ENCODE peak calls at places on chromosome 21, in eight cellular contexts. One of them, this sample, is unnamed.

GRCh38 chr21:39263372-39263771 is 50.1 kb downstream of the BRWD1 start:
- DNase-seq in HCT116: peak
- DNase-seq in GM23338: no peak
- DNase-seq in SK-N-SH: no peak
- DNase-seq in GM23248: peak
- DNase-seq in neural progenitor cell: no peak
- DNase-seq in PC-3: peak
- DNase-seq in MM.1S: no peak
- DNase-seq in this sample: no peak

GRCh38 chr21:36882776-36883175 is 83.7 kb downstream of the HLCS start:
- DNase-seq in HCT116: no peak
- DNase-seq in GM23338: no peak
- DNase-seq in SK-N-SH: no peak
- DNase-seq in GM23248: no peak
- DNase-seq in neural progenitor cell: no peak
- DNase-seq in PC-3: no peak
- DNase-seq in MM.1S: no peak
- DNase-seq in this sample: no peak

GRCh38 chr21:34345091-34345871 is 18.5 kb upstream of the KCNE2 start:
- DNase-seq in HCT116: no peak
- DNase-seq in GM23338: no peak
- DNase-seq in SK-N-SH: no peak
- DNase-seq in GM23248: peak
- DNase-seq in neural progenitor cell: no peak
- DNase-seq in PC-3: no peak
- DNase-seq in MM.1S: no peak
- DNase-seq in this sample: no peak

GRCh38 chr21:39084979-39085729 is 98.1 kb downstream of the PSMG1 start:
- DNase-seq in HCT116: no peak
- DNase-seq in GM23338: no peak
- DNase-seq in SK-N-SH: no peak
- DNase-seq in GM23248: no peak
- DNase-seq in neural progenitor cell: no peak
- DNase-seq in PC-3: peak
- DNase-seq in MM.1S: no peak
- DNase-seq in this sample: peak

GRCh38 chr21:31660134-31660565 is 657 bp downstream of the SOD1 start:
- DNase-seq in HCT116: no peak
- DNase-seq in GM23338: peak
- DNase-seq in SK-N-SH: no peak
- DNase-seq in GM23248: no peak
- DNase-seq in neural progenitor cell: peak
- DNase-seq in PC-3: peak
- DNase-seq in MM.1S: peak
- DNase-seq in this sample: peak

GRCh38 chr21:41778974-41779600 is 12.2 kb upstream of the RIPK4 start:
- DNase-seq in HCT116: no peak
- DNase-seq in GM23338: peak
- DNase-seq in SK-N-SH: no peak
- DNase-seq in GM23248: no peak
- DNase-seq in neural progenitor cell: peak
- DNase-seq in PC-3: peak
- DNase-seq in MM.1S: no peak
- DNase-seq in this sample: no peak

GRCh38 chr21:38506606-38507331 is 8.5 kb upstream of the ERG start:
- DNase-seq in HCT116: no peak
- DNase-seq in GM23338: peak
- DNase-seq in SK-N-SH: no peak
- DNase-seq in GM23248: no peak
- DNase-seq in neural progenitor cell: peak
- DNase-seq in PC-3: no peak
- DNase-seq in MM.1S: no peak
- DNase-seq in this sample: no peak

GRCh38 chr21:46532080-46532479 is 72.8 kb downstream of the S100B start:
- DNase-seq in HCT116: no peak
- DNase-seq in GM23338: no peak
- DNase-seq in SK-N-SH: no peak
- DNase-seq in GM23248: no peak
- DNase-seq in neural progenitor cell: no peak
- DNase-seq in PC-3: no peak
- DNase-seq in MM.1S: no peak
- DNase-seq in this sample: no peak

GRCh38 chr21:32653326-32653901 is 41.2 kb upstream of the CFAP298 start:
- DNase-seq in HCT116: peak
- DNase-seq in GM23338: peak
- DNase-seq in SK-N-SH: peak
- DNase-seq in GM23248: peak
- DNase-seq in neural progenitor cell: peak
- DNase-seq in PC-3: peak
- DNase-seq in MM.1S: peak
- DNase-seq in this sample: peak

GRCh38 chr21:35050348-35051286 is 1.5 kb upstream of the RUNX1 start:
- DNase-seq in HCT116: no peak
- DNase-seq in GM23338: no peak
- DNase-seq in SK-N-SH: no peak
- DNase-seq in GM23248: peak
- DNase-seq in neural progenitor cell: no peak
- DNase-seq in PC-3: peak
- DNase-seq in MM.1S: peak
- DNase-seq in this sample: no peak

GRCh38 chr21:29289317-29289716 is 9.4 kb upstream of the BACH1 start:
- DNase-seq in HCT116: no peak
- DNase-seq in GM23338: no peak
- DNase-seq in SK-N-SH: no peak
- DNase-seq in GM23248: no peak
- DNase-seq in neural progenitor cell: no peak
- DNase-seq in PC-3: no peak
- DNase-seq in MM.1S: no peak
- DNase-seq in this sample: no peak

GRCh38 chr21:35219291-35219690 is 170.2 kb upstream of the RUNX1 start:
- DNase-seq in HCT116: no peak
- DNase-seq in GM23338: no peak
- DNase-seq in SK-N-SH: no peak
- DNase-seq in GM23248: no peak
- DNase-seq in neural progenitor cell: no peak
- DNase-seq in PC-3: no peak
- DNase-seq in MM.1S: no peak
- DNase-seq in this sample: no peak

GRCh38 chr21:25329227-25329626 is 278.1 kb downstream of the MRPL39 start:
- DNase-seq in HCT116: no peak
- DNase-seq in GM23338: no peak
- DNase-seq in SK-N-SH: no peak
- DNase-seq in GM23248: peak
- DNase-seq in neural progenitor cell: no peak
- DNase-seq in PC-3: peak
- DNase-seq in MM.1S: no peak
- DNase-seq in this sample: no peak

GRCh38 chr21:31634993-31635392 is 24.5 kb upstream of the SOD1 start:
- DNase-seq in HCT116: no peak
- DNase-seq in GM23338: no peak
- DNase-seq in SK-N-SH: no peak
- DNase-seq in GM23248: no peak
- DNase-seq in neural progenitor cell: no peak
- DNase-seq in PC-3: no peak
- DNase-seq in MM.1S: no peak
- DNase-seq in this sample: no peak

GRCh38 chr21:38386967-38387366 is 111.3 kb downstream of the ERG start:
- DNase-seq in HCT116: no peak
- DNase-seq in GM23338: no peak
- DNase-seq in SK-N-SH: no peak
- DNase-seq in GM23248: peak
- DNase-seq in neural progenitor cell: no peak
- DNase-seq in PC-3: no peak
- DNase-seq in MM.1S: peak
- DNase-seq in this sample: peak

GRCh38 chr21:39016740-39017315 is 166.4 kb downstream of the PSMG1 start:
- DNase-seq in HCT116: no peak
- DNase-seq in GM23338: no peak
- DNase-seq in SK-N-SH: no peak
- DNase-seq in GM23248: no peak
- DNase-seq in neural progenitor cell: no peak
- DNase-seq in PC-3: no peak
- DNase-seq in MM.1S: peak
- DNase-seq in this sample: no peak

GRCh38 chr21:31182231-31183129 is 144.2 kb upstream of the KRTAP19-8 start:
- DNase-seq in HCT116: no peak
- DNase-seq in GM23338: no peak
- DNase-seq in SK-N-SH: no peak
- DNase-seq in GM23248: no peak
- DNase-seq in neural progenitor cell: no peak
- DNase-seq in PC-3: no peak
- DNase-seq in MM.1S: no peak
- DNase-seq in this sample: no peak

GRCh38 chr21:18725653-18726052 is 322.1 kb upstream of the TMPRSS15 start:
- DNase-seq in HCT116: no peak
- DNase-seq in GM23338: peak
- DNase-seq in SK-N-SH: no peak
- DNase-seq in GM23248: no peak
- DNase-seq in neural progenitor cell: peak
- DNase-seq in PC-3: peak
- DNase-seq in MM.1S: peak
- DNase-seq in this sample: no peak
- TF ChIP-seq EZH2phosphoT487 in HCT116: no peak
- TF ChIP-seq EZH2phosphoT487 in GM23338: no peak
- TF ChIP-seq EZH2phosphoT487 in SK-N-SH: no peak
- TF ChIP-seq EZH2phosphoT487 in GM23248: no peak
- TF ChIP-seq EZH2phosphoT487 in neural progenitor cell: no peak
- TF ChIP-seq EZH2phosphoT487 in PC-3: no peak
- TF ChIP-seq EZH2phosphoT487 in MM.1S: no peak
- TF ChIP-seq EZH2phosphoT487 in this sample: no peak

GRCh38 chr21:45305831-45306230 is 18.1 kb upstream of the POFUT2 start:
- DNase-seq in HCT116: no peak
- DNase-seq in GM23338: no peak
- DNase-seq in SK-N-SH: no peak
- DNase-seq in GM23248: no peak
- DNase-seq in neural progenitor cell: no peak
- DNase-seq in PC-3: no peak
- DNase-seq in MM.1S: no peak
- DNase-seq in this sample: no peak

GRCh38 chr21:45304945-45305344 is 17.2 kb upstream of the POFUT2 start:
- DNase-seq in HCT116: no peak
- DNase-seq in GM23338: no peak
- DNase-seq in SK-N-SH: no peak
- DNase-seq in GM23248: no peak
- DNase-seq in neural progenitor cell: no peak
- DNase-seq in PC-3: no peak
- DNase-seq in MM.1S: no peak
- DNase-seq in this sample: no peak

GRCh38 chr21:45303111-45303615 is 15.5 kb upstream of the POFUT2 start:
- DNase-seq in HCT116: no peak
- DNase-seq in GM23338: no peak
- DNase-seq in SK-N-SH: no peak
- DNase-seq in GM23248: no peak
- DNase-seq in neural progenitor cell: no peak
- DNase-seq in PC-3: no peak
- DNase-seq in MM.1S: no peak
- DNase-seq in this sample: no peak

GRCh38 chr21:45303751-45304150 is 16.1 kb upstream of the POFUT2 start:
- DNase-seq in HCT116: no peak
- DNase-seq in GM23338: no peak
- DNase-seq in SK-N-SH: no peak
- DNase-seq in GM23248: no peak
- DNase-seq in neural progenitor cell: no peak
- DNase-seq in PC-3: no peak
- DNase-seq in MM.1S: no peak
- DNase-seq in this sample: no peak

GRCh38 chr21:45304161-45304830 is 16.6 kb upstream of the POFUT2 start:
- DNase-seq in HCT116: no peak
- DNase-seq in GM23338: no peak
- DNase-seq in SK-N-SH: no peak
- DNase-seq in GM23248: no peak
- DNase-seq in neural progenitor cell: no peak
- DNase-seq in PC-3: no peak
- DNase-seq in MM.1S: no peak
- DNase-seq in this sample: no peak
- TF ChIP-seq EZH2phosphoT487 in HCT116: no peak
- TF ChIP-seq EZH2phosphoT487 in GM23338: no peak
- TF ChIP-seq EZH2phosphoT487 in SK-N-SH: no peak
- TF ChIP-seq EZH2phosphoT487 in GM23248: no peak
- TF ChIP-seq EZH2phosphoT487 in neural progenitor cell: no peak
- TF ChIP-seq EZH2phosphoT487 in PC-3: no peak
- TF ChIP-seq EZH2phosphoT487 in MM.1S: no peak
- TF ChIP-seq EZH2phosphoT487 in this sample: no peak

DNA sequence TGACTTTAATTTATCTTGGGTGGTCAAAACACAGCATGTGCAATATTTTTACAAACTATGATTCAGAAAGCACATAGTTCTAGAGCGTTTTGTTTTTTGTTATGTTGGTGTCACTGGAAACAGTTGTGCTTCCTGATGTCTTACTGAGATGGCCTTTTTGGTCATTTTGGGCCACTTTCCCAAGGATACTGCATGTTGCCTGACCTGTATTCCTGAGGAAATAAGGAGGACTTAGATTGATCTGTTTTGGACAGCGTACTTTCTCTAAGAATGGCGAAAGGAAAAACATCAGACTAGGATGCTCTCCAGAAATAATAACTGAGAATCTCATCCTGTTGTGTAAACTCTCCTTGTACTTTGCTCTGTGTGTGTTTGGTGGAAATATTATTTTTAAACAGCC is 451.2 kb downstream of the USP25 start:
- DNase-seq in HCT116: no peak
- DNase-seq in GM23338: no peak
- DNase-seq in SK-N-SH: no peak
- DNase-seq in GM23248: no peak
- DNase-seq in neural progenitor cell: no peak
- DNase-seq in PC-3: no peak
- DNase-seq in MM.1S: no peak
- DNase-seq in this sample: no peak
- TF ChIP-seq EZH2phosphoT487 in HCT116: no peak
- TF ChIP-seq EZH2phosphoT487 in GM23338: no peak
- TF ChIP-seq EZH2phosphoT487 in SK-N-SH: no peak
- TF ChIP-seq EZH2phosphoT487 in GM23248: no peak
- TF ChIP-seq EZH2phosphoT487 in neural progenitor cell: no peak
- TF ChIP-seq EZH2phosphoT487 in PC-3: no peak
- TF ChIP-seq EZH2phosphoT487 in MM.1S: no peak
- TF ChIP-seq EZH2phosphoT487 in this sample: no peak

GRCh38 chr21:45336535-45336810 is 48.8 kb upstream of the POFUT2 start:
- DNase-seq in HCT116: no peak
- DNase-seq in GM23338: no peak
- DNase-seq in SK-N-SH: no peak
- DNase-seq in GM23248: no peak
- DNase-seq in neural progenitor cell: no peak
- DNase-seq in PC-3: no peak
- DNase-seq in MM.1S: no peak
- DNase-seq in this sample: no peak

GRCh38 chr21:45340515-45340914 is 52.8 kb upstream of the POFUT2 start:
- DNase-seq in HCT116: no peak
- DNase-seq in GM23338: no peak
- DNase-seq in SK-N-SH: no peak
- DNase-seq in GM23248: no peak
- DNase-seq in neural progenitor cell: no peak
- DNase-seq in PC-3: no peak
- DNase-seq in MM.1S: no peak
- DNase-seq in this sample: no peak

GRCh38 chr21:45336870-45337269 is 49.2 kb upstream of the POFUT2 start:
- DNase-seq in HCT116: no peak
- DNase-seq in GM23338: peak
- DNase-seq in SK-N-SH: no peak
- DNase-seq in GM23248: no peak
- DNase-seq in neural progenitor cell: peak
- DNase-seq in PC-3: peak
- DNase-seq in MM.1S: no peak
- DNase-seq in this sample: no peak

GRCh38 chr21:45339430-45340405 is 52.0 kb upstream of the POFUT2 start:
- DNase-seq in HCT116: no peak
- DNase-seq in GM23338: no peak
- DNase-seq in SK-N-SH: no peak
- DNase-seq in GM23248: no peak
- DNase-seq in neural progenitor cell: no peak
- DNase-seq in PC-3: no peak
- DNase-seq in MM.1S: no peak
- DNase-seq in this sample: no peak

GRCh38 chr21:45338326-45339017 is 50.8 kb upstream of the POFUT2 start:
- DNase-seq in HCT116: no peak
- DNase-seq in GM23338: no peak
- DNase-seq in SK-N-SH: no peak
- DNase-seq in GM23248: no peak
- DNase-seq in neural progenitor cell: no peak
- DNase-seq in PC-3: no peak
- DNase-seq in MM.1S: no peak
- DNase-seq in this sample: no peak
- TF ChIP-seq EZH2phosphoT487 in HCT116: no peak
- TF ChIP-seq EZH2phosphoT487 in GM23338: no peak
- TF ChIP-seq EZH2phosphoT487 in SK-N-SH: no peak
- TF ChIP-seq EZH2phosphoT487 in GM23248: no peak
- TF ChIP-seq EZH2phosphoT487 in neural progenitor cell: no peak
- TF ChIP-seq EZH2phosphoT487 in PC-3: no peak
- TF ChIP-seq EZH2phosphoT487 in MM.1S: no peak
- TF ChIP-seq EZH2phosphoT487 in this sample: no peak